ENCODE peak calls at places on chromosomes 16 and 17, in nine cellular contexts. One of them, this sample, is unnamed.

GRCh38 chr17:1906622-1907021 is 76.8 kb downstream of the RPA1 start:
- DNase-seq in skeletal muscle cell: no peak
- DNase-seq in stimulated activated CD4-positive, alpha-beta T cell treated with anti-CD3 and anti-CD28 coated beads, Interleukin-2, amount 100 ng/mL, for 48 hours: no peak
- DNase-seq in foreskin fibroblast: no peak
- DNase-seq in HFFc6: no peak
- DNase-seq in T1000: no peak
- DNase-seq in putamen: no peak
- DNase-seq in SK-N-SH: no peak
- DNase-seq in right cardiac atrium: peak
- DNase-seq in this sample: peak

GRCh38 chr17:79220715-79221291 is 146.2 kb downstream of the ENGASE start:
- DNase-seq in skeletal muscle cell: no peak
- DNase-seq in stimulated activated CD4-positive, alpha-beta T cell treated with anti-CD3 and anti-CD28 coated beads, Interleukin-2, amount 100 ng/mL, for 48 hours: no peak
- DNase-seq in foreskin fibroblast: no peak
- DNase-seq in HFFc6: no peak
- DNase-seq in T1000: no peak
- DNase-seq in putamen: no peak
- DNase-seq in SK-N-SH: no peak
- DNase-seq in right cardiac atrium: no peak
- DNase-seq in this sample: no peak

GRCh38 chr17:64130559-64131001 is 636 bp upstream of the ERN1 start:
- DNase-seq in skeletal muscle cell: no peak
- DNase-seq in stimulated activated CD4-positive, alpha-beta T cell treated with anti-CD3 and anti-CD28 coated beads, Interleukin-2, amount 100 ng/mL, for 48 hours: peak
- DNase-seq in foreskin fibroblast: peak
- DNase-seq in HFFc6: peak
- DNase-seq in T1000: peak
- DNase-seq in putamen: no peak
- DNase-seq in SK-N-SH: no peak
- DNase-seq in right cardiac atrium: no peak
- DNase-seq in this sample: peak

GRCh38 chr16:64880994-64881393 is 240.9 kb downstream of the CDH11 start:
- DNase-seq in skeletal muscle cell: peak
- DNase-seq in stimulated activated CD4-positive, alpha-beta T cell treated with anti-CD3 and anti-CD28 coated beads, Interleukin-2, amount 100 ng/mL, for 48 hours: no peak
- DNase-seq in foreskin fibroblast: peak
- DNase-seq in HFFc6: no peak
- DNase-seq in T1000: no peak
- DNase-seq in putamen: no peak
- DNase-seq in SK-N-SH: no peak
- DNase-seq in right cardiac atrium: no peak
- DNase-seq in this sample: no peak

GRCh38 chr16:66742409-66742808 is 9.0 kb downstream of the DYNC1LI2 start:
- DNase-seq in skeletal muscle cell: no peak
- DNase-seq in stimulated activated CD4-positive, alpha-beta T cell treated with anti-CD3 and anti-CD28 coated beads, Interleukin-2, amount 100 ng/mL, for 48 hours: no peak
- DNase-seq in foreskin fibroblast: no peak
- DNase-seq in HFFc6: no peak
- DNase-seq in T1000: no peak
- DNase-seq in putamen: no peak
- DNase-seq in SK-N-SH: no peak
- DNase-seq in right cardiac atrium: no peak
- DNase-seq in this sample: peak

GRCh38 chr17:74994440-74994839 is 7.0 kb downstream of the CDR2L start:
- DNase-seq in skeletal muscle cell: no peak
- DNase-seq in stimulated activated CD4-positive, alpha-beta T cell treated with anti-CD3 and anti-CD28 coated beads, Interleukin-2, amount 100 ng/mL, for 48 hours: no peak
- DNase-seq in foreskin fibroblast: peak
- DNase-seq in HFFc6: no peak
- DNase-seq in T1000: no peak
- DNase-seq in putamen: no peak
- DNase-seq in SK-N-SH: no peak
- DNase-seq in right cardiac atrium: no peak
- DNase-seq in this sample: peak

GRCh38 chr16:86777098-86777946 is 199.0 kb downstream of the FOXL1 start:
- DNase-seq in skeletal muscle cell: no peak
- DNase-seq in stimulated activated CD4-positive, alpha-beta T cell treated with anti-CD3 and anti-CD28 coated beads, Interleukin-2, amount 100 ng/mL, for 48 hours: no peak
- DNase-seq in foreskin fibroblast: no peak
- DNase-seq in HFFc6: peak
- DNase-seq in T1000: no peak
- DNase-seq in putamen: no peak
- DNase-seq in SK-N-SH: no peak
- DNase-seq in right cardiac atrium: no peak
- DNase-seq in this sample: peak

GRCh38 chr17:4900231-4901107 is 1.1 kb downstream of the C17orf107 start:
- DNase-seq in skeletal muscle cell: no peak
- DNase-seq in stimulated activated CD4-positive, alpha-beta T cell treated with anti-CD3 and anti-CD28 coated beads, Interleukin-2, amount 100 ng/mL, for 48 hours: no peak
- DNase-seq in foreskin fibroblast: no peak
- DNase-seq in HFFc6: no peak
- DNase-seq in T1000: no peak
- DNase-seq in putamen: no peak
- DNase-seq in SK-N-SH: no peak
- DNase-seq in right cardiac atrium: peak
- DNase-seq in this sample: no peak

GRCh38 chr17:336110-337021 is 16.2 kb downstream of the RPH3AL start:
- DNase-seq in skeletal muscle cell: no peak
- DNase-seq in stimulated activated CD4-positive, alpha-beta T cell treated with anti-CD3 and anti-CD28 coated beads, Interleukin-2, amount 100 ng/mL, for 48 hours: peak
- DNase-seq in foreskin fibroblast: no peak
- DNase-seq in HFFc6: no peak
- DNase-seq in T1000: no peak
- DNase-seq in putamen: no peak
- DNase-seq in SK-N-SH: peak
- DNase-seq in right cardiac atrium: peak
- DNase-seq in this sample: no peak

GRCh38 chr17:4807534-4808377 is 804 bp downstream of the PLD2 start:
- DNase-seq in skeletal muscle cell: no peak
- DNase-seq in stimulated activated CD4-positive, alpha-beta T cell treated with anti-CD3 and anti-CD28 coated beads, Interleukin-2, amount 100 ng/mL, for 48 hours: no peak
- DNase-seq in foreskin fibroblast: no peak
- DNase-seq in HFFc6: no peak
- DNase-seq in T1000: no peak
- DNase-seq in putamen: no peak
- DNase-seq in SK-N-SH: peak
- DNase-seq in right cardiac atrium: peak
- DNase-seq in this sample: no peak

This sample was measured in cardiac fibroblast.